ENCODE peak calls at places on chromosomes 2 and 18, in six cellular contexts. J is left ventricle myocardium inferior, K is A549, A is PC-9, F is tibial artery, L is NT2/D1. C is an unnamed sample.

GRCh38 chr2:237980751-237981150 is 13.9 kb downstream of the UBE2F start:
- DNase-seq in J (no peak), K (no peak), A (peak; percentile 97), F (no peak), L (no peak), C (no peak)

GRCh38 chr2:20958176-20958575 is 85.7 kb downstream of the APOB start:
- DNase-seq in J (no peak), K (no peak), A (no peak), F (no peak), L (no peak), C (no peak)

GRCh38 chr18:2855560-2856350 is 8.9 kb downstream of the EMILIN2 start:
- DNase-seq in J (no peak), K (no peak), A (no peak), F (no peak), L (no peak), C (no peak)

GRCh38 chr2:148848146-148848545 is 26.9 kb upstream of the KIF5C start:
- DNase-seq in J (no peak), K (no peak), A (no peak), F (no peak), L (no peak), C (no peak)

GRCh38 chr18:75244336-75244735 is 33.7 kb downstream of the TSHZ1 start:
- DNase-seq in J (no peak), K (peak; percentile 9), A (no peak), F (no peak), L (no peak), C (no peak)

GRCh38 chr2:226426292-226426736 is 373.3 kb downstream of the IRS1 start:
- DNase-seq in J (no peak), K (peak; percentile 65), A (peak; percentile 97), F (no peak), L (no peak), C (no peak)

GRCh38 chr2:113858764-113859163 is 31.1 kb upstream of the ACTR3 start:
- DNase-seq in J (no peak), K (peak; percentile 67), A (peak; percentile 72), F (no peak), L (no peak), C (no peak)

GRCh38 chr2:65231121-65231520 is 3.5 kb downstream of the ACTR2 start:
- DNase-seq in J (no peak), K (no peak), A (peak; percentile 34), F (no peak), L (no peak), C (no peak)

GRCh38 chr2:149763358-149763757 is 175.8 kb upstream of the MMADHC start:
- DNase-seq in J (no peak), K (no peak), A (no peak), F (no peak), L (no peak), C (no peak)

GRCh38 chr18:48926420-48926857 is 24.3 kb downstream of the SMAD7 start:
- DNase-seq in J (no peak), K (no peak), A (no peak), F (no peak), L (no peak), C (peak; percentile 69)

GRCh38 chr18:10370716-10371115 is 83.7 kb upstream of the APCDD1 start:
- DNase-seq in J (no peak), K (no peak), A (no peak), F (no peak), L (no peak), C (no peak)

GRCh38 chr2:26463252-26464207 is 14.4 kb downstream of the OTOF start:
- DNase-seq in J (no peak), K (no peak), A (no peak), F (peak; percentile 63), L (peak; percentile 82), C (no peak)

GRCh38 chr18:37519506-37520135 is 46.0 kb downstream of the CELF4 start:
- DNase-seq in J (no peak), K (no peak), A (no peak), F (no peak), L (no peak), C (no peak)

GRCh38 chr2:181589779-181590178 is 67.1 kb downstream of the CERKL start:
- DNase-seq in J (no peak), K (no peak), A (no peak), F (no peak), L (no peak), C (no peak)

GRCh38 chr2:9249036-9249800 is 42.6 kb downstream of the ASAP2 start:
- DNase-seq in J (no peak), K (peak; percentile 70), A (no peak), F (no peak), L (no peak), C (no peak)

GRCh38 chr18:73615506-73615905 is 532.1 kb downstream of the FBXO15 start:
- DNase-seq in J (no peak), K (no peak), A (no peak), F (no peak), L (no peak), C (no peak)

GRCh38 chr2:149357058-149357457 is 26.7 kb downstream of the LYPD6 start:
- DNase-seq in J (no peak), K (no peak), A (no peak), F (no peak), L (no peak), C (no peak)

GRCh38 chr2:60392014-60392391 is 161.5 kb downstream of the BCL11A start:
- DNase-seq in J (no peak), K (no peak), A (no peak), F (no peak), L (no peak), C (no peak)

GRCh38 chr2:207216454-207216853 is 50.7 kb upstream of the KLF7 start:
- DNase-seq in J (no peak), K (no peak), A (no peak), F (no peak), L (no peak), C (no peak)

GRCh38 chr2:9325428-9325827 is 97.9 kb downstream of the ITGB1BP1 start:
- DNase-seq in J (no peak), K (no peak), A (no peak), F (no peak), L (no peak), C (no peak)

GRCh38 chr2:29065479-29065847 is 8.9 kb downstream of the PCARE start:
- DNase-seq in J (no peak), K (no peak), A (peak; percentile 21), F (no peak), L (no peak), C (no peak)

GRCh38 chr2:160432633-160433032 is 61.0 kb downstream of the RBMS1 start:
- DNase-seq in J (no peak), K (peak; percentile 35), A (peak; percentile 65), F (no peak), L (no peak), C (no peak)

GRCh38 chr2:186129767-186130581 is 356.1 kb upstream of the ZC3H15 start:
- DNase-seq in J (no peak), K (peak; percentile 15), A (peak; percentile 65), F (no peak), L (no peak), C (no peak)

GRCh38 chr2:180604077-180604476 is 376.3 kb upstream of the UBE2E3 start:
- DNase-seq in J (no peak), K (peak; percentile 29), A (no peak), F (no peak), L (peak; percentile 15), C (no peak)

GRCh38 chr2:37686792-37687595 is 15.6 kb upstream of the CDC42EP3 start:
- DNase-seq in J (no peak), K (no peak), A (no peak), F (no peak), L (no peak), C (no peak)

GRCh38 chr2:167386694-167387093 is 498.4 kb downstream of the XIRP2 start:
- DNase-seq in J (no peak), K (no peak), A (no peak), F (no peak), L (no peak), C (no peak)

GRCh38 chr2:215556979-215557378 is 121.1 kb upstream of the FN1 start:
- DNase-seq in J (no peak), K (peak; percentile 9), A (no peak), F (no peak), L (no peak), C (no peak)

GRCh38 chr2:11573418-11574175 is 39.8 kb downstream of the GREB1 start:
- DNase-seq in J (no peak), K (no peak), A (no peak), F (no peak), L (no peak), C (no peak)

GRCh38 chr18:8140841-8141501 is 468.3 kb upstream of the RAB12 start:
- DNase-seq in J (peak; percentile 51), K (peak; percentile 19), A (no peak), F (no peak), L (no peak), C (peak; percentile 47)

DNA sequence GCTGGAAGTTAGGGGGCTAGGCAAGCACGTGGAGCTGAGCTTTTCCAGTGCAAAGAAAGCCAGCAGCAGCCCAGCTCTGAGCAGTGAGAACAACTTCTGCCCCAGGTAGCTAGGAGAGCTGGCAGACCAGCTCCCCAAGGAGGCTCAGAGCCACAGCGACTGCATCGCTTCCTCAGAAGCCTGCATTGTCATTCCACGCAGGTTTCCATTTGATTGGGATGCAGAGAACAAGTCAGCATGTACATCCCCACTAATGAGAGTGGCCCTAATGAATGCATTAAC is 45.1 kb downstream of the C1QL2 start:
- DNase-seq in J (no peak), K (no peak), A (no peak), F (no peak), L (no peak), C (no peak)
- H3K4me3 ChIP-seq in J (no peak overlapping the region), K (no peak overlapping the region), A (no peak overlapping the region), F (no peak overlapping the region), L (no peak overlapping the region), C (no peak overlapping the region)

GRCh38 chr18:57850063-57850462 is 46.9 kb upstream of the ATP8B1 start:
- DNase-seq in J (no peak), K (no peak), A (no peak), F (no peak), L (no peak), C (no peak)
- H3K4me3 ChIP-seq in J (no peak overlapping the region), K (no peak overlapping the region), A (no peak overlapping the region), F (no peak overlapping the region), L (no peak overlapping the region), C (no peak overlapping the region)

DNA sequence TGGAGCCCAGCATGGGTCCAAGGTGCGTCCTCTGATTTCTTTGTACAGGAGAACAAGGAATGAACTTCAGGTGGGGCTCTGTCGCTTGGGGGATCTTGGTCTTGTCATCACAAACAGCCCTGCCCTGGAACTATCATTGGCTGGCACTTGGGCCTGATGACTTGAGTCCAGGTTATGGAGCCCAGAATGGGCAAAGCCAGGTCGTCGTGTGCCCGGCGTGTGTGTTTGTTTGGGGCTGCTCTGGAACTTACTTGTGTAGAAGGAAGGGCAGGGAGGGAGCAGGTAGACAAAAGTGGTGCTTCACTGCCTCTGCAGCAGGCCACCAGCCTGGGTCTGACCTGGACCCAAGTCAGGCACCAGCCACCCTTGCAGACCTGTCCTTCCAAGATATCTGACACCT is 306.3 kb upstream of the HS6ST1 start:
- DNase-seq in J (no peak), K (no peak), A (no peak), F (no peak), L (no peak), C (no peak)
- H3K4me3 ChIP-seq in J (no peak overlapping the region), K (no peak overlapping the region), A (no peak overlapping the region), F (no peak overlapping the region), L (no peak overlapping the region), C (no peak overlapping the region)

DNA sequence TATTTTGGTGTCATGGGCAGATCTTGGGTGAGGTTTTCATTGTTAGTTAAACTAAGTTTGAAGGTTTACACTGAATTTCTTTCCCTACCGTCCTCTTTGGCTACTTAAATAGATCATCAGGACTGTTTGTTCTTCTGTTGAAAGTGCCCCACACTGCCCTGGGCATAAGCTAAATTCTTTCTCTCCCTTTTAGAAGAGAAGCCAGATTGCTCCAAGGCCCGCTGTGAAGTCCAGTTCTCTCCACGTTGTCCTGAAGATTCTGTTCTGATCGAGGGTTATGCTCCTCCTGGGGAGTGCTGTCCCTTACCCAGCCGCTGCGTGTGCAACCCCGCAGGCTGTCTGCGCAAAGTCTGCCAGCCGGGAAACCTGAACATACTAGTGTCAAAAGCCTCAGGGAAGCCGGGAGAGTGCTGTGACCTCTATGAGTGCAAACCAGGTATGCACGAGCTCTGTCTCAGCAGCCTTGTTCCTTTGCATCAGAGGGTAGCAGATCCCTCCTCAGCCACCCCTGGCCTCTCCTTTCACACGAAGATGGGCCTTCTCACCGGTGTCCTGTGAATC is 85.6 kb downstream of the CRIM1 start:
- DNase-seq in J (no peak), K (no peak), A (no peak), F (no peak), L (no peak), C (no peak)
- H3K4me3 ChIP-seq in J (no peak overlapping the region), K (no peak overlapping the region), A (no peak overlapping the region), F (peak overlapping the region; percentile 2), L (no peak overlapping the region), C (no peak overlapping the region)

C was measured in right cardiac atrium.